ENCODE peak calls at places on chromosomes 11 and 22, in five cellular contexts. B, O, C, G and W are unnamed samples.

GRCh38 chr11:103894034-103894433 is 142.4 kb upstream of the DDI1 start:
- DNase-seq in O (no peak), B (no peak), C (no peak), G (no peak), W (no peak)

GRCh38 chr11:46390331-46391171 is 1.0 kb downstream of the CHRM4 start:
- DNase-seq in B (no peak), C (no peak), O (no peak), G (no peak), W (no peak)

GRCh38 chr22:30568137-30568805 is 6.2 kb downstream of the GAL3ST1 start:
- DNase-seq in B (no peak), G (no peak), C (no peak), O (no peak), W (no peak)

GRCh38 chr22:23591203-23591791 is 11.2 kb upstream of the IGLL1 start:
- DNase-seq in B (peak; percentile 25), G (peak; percentile 28), O (peak; percentile 69), C (peak; percentile 82), W (peak; percentile 81)

GRCh38 chr11:17532814-17533213 is 11.4 kb downstream of the USH1C start:
- DNase-seq in G (no peak), C (no peak), O (no peak), B (no peak), W (no peak)

GRCh38 chr11:99020324-99021225 is at the start of gene CNTN5:
- DNase-seq in C (peak; percentile 50), B (peak; percentile 90), O (peak; percentile 9), G (peak; percentile 3), W (peak; percentile 43)

GRCh38 chr11:133978816-133979215 is 22.0 kb upstream of the IGSF9B start:
- DNase-seq in O (no peak), G (no peak), C (no peak), B (no peak), W (peak; percentile 55)

GRCh38 chr11:16945671-16946469 is 68.3 kb downstream of the PLEKHA7 start:
- DNase-seq in O (peak; percentile 48), G (peak; percentile 33), B (peak; percentile 38), C (peak; percentile 78), W (peak; percentile 86)

GRCh38 chr11:134700101-134700640 is 288.1 kb upstream of the B3GAT1 start:
- DNase-seq in B (no peak), O (no peak), C (no peak), G (no peak), W (no peak)

GRCh38 chr11:88398372-88399140 is 61.0 kb upstream of the CTSC start:
- DNase-seq in B (no peak), G (no peak), O (no peak), C (peak; percentile 44), W (peak; percentile 28)

GRCh38 chr11:83192846-83193245 is 666 bp upstream of the ANKRD42 start:
- DNase-seq in G (no peak), O (no peak), B (no peak), C (peak; percentile 16), W (no peak)

GRCh38 chr22:22710719-22711531 is 66.5 kb downstream of the GGTLC2 start:
- DNase-seq in G (no peak), O (peak; percentile 81), B (peak; percentile 26), C (peak; percentile 77), W (peak; percentile 59)

GRCh38 chr11:92869716-92870115 is 99.7 kb upstream of the MTNR1B start:
- DNase-seq in C (no peak), G (no peak), B (no peak), O (no peak), W (no peak)

GRCh38 chr11:68780829-68781228 is 29.5 kb upstream of the TESMIN start:
- DNase-seq in O (peak; percentile 9), B (no peak), C (no peak), G (no peak), W (no peak)

GRCh38 chr11:34150494-34151151 is 45.2 kb downstream of the NAT10 start:
- DNase-seq in O (no peak), G (no peak), C (peak; percentile 83), B (no peak), W (no peak)

GRCh38 chr11:109016724-109017123 is 351.9 kb downstream of the DDX10 start:
- DNase-seq in B (no peak), O (no peak), G (no peak), C (no peak), W (no peak)